ENCODE peak calls at places on chromosomes 3 and 15, in six cellular contexts. F, K, X, N, L and V are unnamed samples.

GRCh38 chr3:21484323-21485154 is 266.5 kb downstream of the ZNF385D start:
- DNase-seq in L (peak), N (no peak), F (peak), X (peak), K (no peak), V (peak)

GRCh38 chr3:33751320-33751719 is 33.3 kb upstream of the CLASP2 start:
- DNase-seq in K (no peak), N (no peak), F (no peak), L (no peak), X (no peak), V (no peak)

GRCh38 chr3:25587094-25587493 is 77.6 kb downstream of the TOP2B start:
- DNase-seq in L (no peak), N (peak), F (no peak), X (no peak), K (no peak), V (no peak)

GRCh38 chr3:61080737-61081445 is 170.4 kb downstream of the FHIT start:
- DNase-seq in F (no peak), L (no peak), N (no peak), K (no peak), X (no peak), V (no peak)

GRCh38 chr3:111621535-111621934 is 26.4 kb upstream of the ZBED2 start:
- DNase-seq in F (no peak), L (no peak), X (peak), K (no peak), N (no peak), V (peak)

GRCh38 chr3:114496874-114497273 is 203.0 kb downstream of the TIGIT start:
- DNase-seq in L (peak), K (no peak), F (no peak), N (no peak), X (no peak), V (no peak)

GRCh38 chr3:139780603-139781002 is 102.8 kb upstream of the NMNAT3 start:
- DNase-seq in F (no peak), X (no peak), N (no peak), L (no peak), K (no peak), V (no peak)

GRCh38 chr15:31332681-31333071 is 6.0 kb downstream of the KLF13 start:
- DNase-seq in X (no peak), L (no peak), K (no peak), F (no peak), N (no peak), V (no peak)

GRCh38 chr3:77620009-77620408 is 580.1 kb downstream of the ROBO2 start:
- DNase-seq in L (peak), F (no peak), N (no peak), X (no peak), K (no peak), V (no peak)

GRCh38 chr3:169661567-169662214 is 1.8 kb downstream of the MECOM start:
- DNase-seq in N (peak), L (no peak), K (no peak), F (no peak), X (peak), V (peak)

GRCh38 chr15:74901612-74902063 is 5.0 kb downstream of the FAM219B start:
- DNase-seq in L (no peak), X (peak), N (peak), F (peak), K (no peak), V (peak)

GRCh38 chr3:55485208-55485791 is 1.8 kb downstream of the WNT5A start:
- DNase-seq in N (peak), X (peak), L (peak), K (no peak), F (peak), V (peak)

GRCh38 chr3:81947359-81947758 is 185.9 kb upstream of the GBE1 start:
- DNase-seq in L (no peak), X (no peak), K (no peak), F (no peak), N (no peak), V (no peak)